ENCODE peak calls at places on chromosome 7, in six cellular contexts. U is KBM-7, G is GM23248, K is anterior cingulate cortex, X is fibroblast of mammary gland, Y is GF-D8. N is an unnamed sample.

GRCh38 chr7:92832623-92833023 is 3.8 kb downstream of the CDK6 start:
- DNase-seq in K (no peak), U (no peak), X (no peak), G (no peak), Y (no peak), N (no peak)

GRCh38 chr7:93938293-93938692 is 16.8 kb downstream of the GNG11 start:
- DNase-seq in X (no peak), Y (no peak), G (no peak), U (no peak), K (no peak), N (no peak)

GRCh38 chr7:158028971-158029370 is 558.7 kb downstream of the PTPRN2 start:
- DNase-seq in K (no peak), U (no peak), X (no peak), Y (no peak), G (no peak), N (no peak)

GRCh38 chr7:143363011-143363937 is 761 bp upstream of the FAM131B start:
- DNase-seq in U (no peak), X (no peak), G (no peak), K (no peak), Y (no peak), N (no peak)

GRCh38 chr7:132291446-132291845 is 284.8 kb downstream of the PLXNA4 start:
- DNase-seq in Y (no peak), X (peak), G (no peak), U (no peak), K (no peak), N (no peak)

GRCh38 chr7:109449760-109450159 is 880.1 kb downstream of the DNAJB9 start:
- DNase-seq in Y (no peak), U (no peak), K (no peak), X (no peak), G (no peak), N (no peak)

GRCh38 chr7:128206747-128207500 is 34.2 kb upstream of the LEP start:
- DNase-seq in X (no peak), G (no peak), Y (no peak), K (no peak), U (no peak), N (no peak)

GRCh38 chr7:16026253-16027020 is 340.0 kb upstream of the MEOX2 start:
- DNase-seq in X (peak), U (no peak), K (no peak), G (no peak), Y (no peak), N (no peak)

GRCh38 chr7:4233146-4233545 is 448.9 kb upstream of the FOXK1 start:
- DNase-seq in U (no peak), Y (no peak), K (no peak), X (no peak), G (no peak), N (no peak)

GRCh38 chr7:145082366-145083240 is 246.8 kb upstream of the TPK1 start:
- DNase-seq in X (no peak), K (no peak), U (no peak), G (no peak), Y (no peak), N (no peak)

GRCh38 chr7:95905165-95905564 is 132.8 kb downstream of the DYNC1I1 start:
- DNase-seq in G (peak), Y (no peak), K (no peak), U (no peak), X (no peak), N (no peak)

GRCh38 chr7:116632349-116632748 is 39.6 kb upstream of the MET start:
- DNase-seq in Y (no peak), U (no peak), X (peak), G (peak), K (no peak), N (no peak)

GRCh38 chr7:139889186-139889871 is 60.3 kb downstream of the TBXAS1 start:
- DNase-seq in K (no peak), Y (no peak), U (no peak), X (peak), G (peak), N (no peak)

GRCh38 chr7:102439963-102440795 is 6.8 kb downstream of the ORAI2 start:
- DNase-seq in Y (no peak), U (no peak), X (peak), K (no peak), G (peak), N (peak)

GRCh38 chr7:29255839-29256782 is 61.5 kb downstream of the CHN2 start:
- DNase-seq in G (peak), U (no peak), Y (no peak), K (no peak), X (no peak), N (no peak)

GRCh38 chr7:135855836-135856235 is 107.2 kb upstream of the FAM180A start:
- DNase-seq in K (no peak), Y (no peak), X (peak), U (peak), G (peak), N (no peak)

GRCh38 chr7:112156412-112156811 is 49.8 kb downstream of the DOCK4 start:
- DNase-seq in G (no peak), U (no peak), X (no peak), K (no peak), Y (no peak), N (no peak)

GRCh38 chr7:115078851-115079250 is 157.0 kb downstream of the MDFIC start:
- DNase-seq in G (no peak), U (no peak), K (no peak), Y (no peak), X (no peak), N (no peak)

GRCh38 chr7:37216923-37217322 is 231.7 kb downstream of the ELMO1 start:
- DNase-seq in G (no peak), U (no peak), Y (no peak), K (no peak), X (peak), N (no peak)

GRCh38 chr7:44572771-44573170 is 937 bp downstream of the DDX56 start:
- DNase-seq in K (no peak), G (peak), U (no peak), X (no peak), Y (no peak), N (no peak)

GRCh38 chr7:16744518-16745250 is 8.9 kb upstream of the TSPAN13 start:
- DNase-seq in U (peak), Y (no peak), G (no peak), K (no peak), X (no peak), N (no peak)

GRCh38 chr7:64618785-64619456 is 47.0 kb upstream of the ZNF107 start:
- DNase-seq in U (peak), K (no peak), Y (peak), G (peak), X (peak), N (peak)

GRCh38 chr7:84412161-84412969 is 217.8 kb upstream of the SEMA3A start:
- DNase-seq in K (no peak), Y (no peak), X (peak), U (no peak), G (peak), N (no peak)

GRCh38 chr7:1290262-1291039 is 57.8 kb downstream of the UNCX start:
- DNase-seq in X (peak), G (peak), K (peak), Y (no peak), U (peak), N (no peak)

N was measured in NCI-H2029.